ENCODE peak calls at places on chromosome 5, in six cellular contexts. L is HCT116, Y is HEK293T, X is HepG2, M is WTC11, D is H1. P is an unnamed sample.

GRCh38 chr5:10243660-10244240 is 5.9 kb downstream of the ATPSCKMT start:
- DNase-seq in L (no peak), Y (no peak), X (no peak), M (no peak), D (no peak), P (no peak)

GRCh38 chr5:15585826-15586591 is 86.0 kb downstream of the FBXL7 start:
- DNase-seq in L (no peak), Y (no peak), X (no peak), M (no peak), D (no peak), P (no peak)

GRCh38 chr5:144292029-144292428 is 121.4 kb downstream of the KCTD16 start:
- DNase-seq in L (no peak), Y (no peak), X (no peak), M (no peak), D (no peak), P (no peak)

GRCh38 chr5:134139891-134140469 is 25.5 kb downstream of the TCF7 start:
- DNase-seq in L (no peak), Y (no peak), X (no peak), M (no peak), D (no peak), P (no peak)

GRCh38 chr5:108562205-108562454 is 180.2 kb upstream of the FBXL17 start:
- DNase-seq in L (no peak), Y (no peak), X (no peak), M (no peak), D (no peak), P (no peak)

GRCh38 chr5:51381801-51382507 is 1.3 kb upstream of the ISL1 start:
- DNase-seq in L (no peak), Y (no peak), X (no peak), M (peak; percentile 26), D (no peak), P (no peak)

GRCh38 chr5:126499742-126500396 is 76.7 kb downstream of the GRAMD2B start:
- DNase-seq in L (peak; percentile 24), Y (peak; percentile 39), X (peak; percentile 10), M (no peak), D (peak; percentile 9), P (peak; percentile 66)

GRCh38 chr5:176341325-176342198 is 20.0 kb downstream of the KIAA1191 start:
- DNase-seq in L (no peak), Y (no peak), X (peak; percentile 41), M (no peak), D (no peak), P (peak; percentile 60)

GRCh38 chr5:142507528-142507927 is 178.4 kb downstream of the FGF1 start:
- DNase-seq in L (no peak), Y (no peak), X (peak; percentile 39), M (no peak), D (no peak), P (peak; percentile 24)

GRCh38 chr5:58382131-58382534 is 77.8 kb downstream of the PLK2 start:
- DNase-seq in L (no peak), Y (no peak), X (no peak), M (no peak), D (no peak), P (no peak)

GRCh38 chr5:144135113-144135762 is 35.2 kb downstream of the YIPF5 start:
- DNase-seq in L (no peak), Y (no peak), X (no peak), M (no peak), D (no peak), P (no peak)

GRCh38 chr5:169956756-169957155 is 23.5 kb downstream of the INSYN2B start:
- DNase-seq in L (no peak), Y (no peak), X (peak; percentile 3), M (no peak), D (no peak), P (no peak)

GRCh38 chr5:149141957-149142851 is 911 bp downstream of the ABLIM3 start:
- DNase-seq in L (no peak), Y (no peak), X (no peak), M (no peak), D (no peak), P (no peak)

GRCh38 chr5:132094393-132095076 is 20.9 kb downstream of the CSF2 start:
- DNase-seq in L (no peak), Y (no peak), X (peak; percentile 25), M (no peak), D (no peak), P (no peak)

GRCh38 chr5:80072103-80073073 is 37.2 kb downstream of the THBS4 start:
- DNase-seq in L (no peak), Y (no peak), X (no peak), M (no peak), D (no peak), P (no peak)

GRCh38 chr5:68287976-68288755 is 72.6 kb downstream of the PIK3R1 start:
- DNase-seq in L (no peak), Y (peak; percentile 55), X (peak; percentile 88), M (peak; percentile 65), D (no peak), P (peak; percentile 22)

GRCh38 chr5:163504091-163504931 is 1.1 kb upstream of the MAT2B start:
- DNase-seq in L (no peak), Y (peak; percentile 9), X (peak; percentile 27), M (no peak), D (no peak), P (peak; percentile 56)

GRCh38 chr5:143593723-143594122 is 190.2 kb upstream of the NR3C1 start:
- DNase-seq in L (no peak), Y (no peak), X (no peak), M (no peak), D (no peak), P (no peak)

GRCh38 chr5:118675247-118675646 is 313.1 kb downstream of the DTWD2 start:
- DNase-seq in L (no peak), Y (no peak), X (no peak), M (no peak), D (no peak), P (no peak)

GRCh38 chr5:156815988-156816599 is 34.0 kb upstream of the PPP1R2B start:
- DNase-seq in L (no peak), Y (peak; percentile 29), X (peak; percentile 14), M (peak; percentile 43), D (no peak), P (no peak)

GRCh38 chr5:85605381-85605780 is 1012.4 kb upstream of the COX7C start:
- DNase-seq in L (no peak), Y (no peak), X (no peak), M (no peak), D (no peak), P (no peak)

GRCh38 chr5:10527281-10527950 is 36.5 kb upstream of the ANKRD33B start:
- DNase-seq in L (no peak), Y (no peak), X (no peak), M (no peak), D (no peak), P (no peak)

GRCh38 chr5:172266071-172266675 is 17.4 kb downstream of the UBTD2 start:
- DNase-seq in L (no peak), Y (no peak), X (no peak), M (no peak), D (no peak), P (no peak)

GRCh38 chr5:40681351-40682311 is 1.9 kb downstream of the PTGER4 start:
- DNase-seq in L (no peak), Y (no peak), X (no peak), M (peak; percentile 45), D (no peak), P (no peak)
- TF ChIP-seq SP1 in L (no peak), Y (no peak), X (no peak), M (no peak), D (no peak), P (no peak)

GRCh38 chr5:159456261-159456660 is 126.0 kb upstream of the IL12B start:
- DNase-seq in L (no peak), Y (no peak), X (no peak), M (no peak), D (no peak), P (no peak)

GRCh38 chr5:159459132-159459627 is 128.9 kb upstream of the IL12B start:
- DNase-seq in L (no peak), Y (no peak), X (no peak), M (no peak), D (no peak), P (no peak)

GRCh38 chr5:159459951-159460538 is 129.8 kb upstream of the IL12B start:
- DNase-seq in L (no peak), Y (no peak), X (no peak), M (no peak), D (no peak), P (no peak)

GRCh38 chr5:159458217-159458711 is 128.0 kb upstream of the IL12B start:
- DNase-seq in L (no peak), Y (no peak), X (no peak), M (no peak), D (no peak), P (no peak)

GRCh38 chr5:159456722-159457462 is 126.6 kb upstream of the IL12B start:
- DNase-seq in L (peak; percentile 13), Y (no peak), X (no peak), M (no peak), D (no peak), P (no peak)
- TF ChIP-seq SP1 in L (peak; percentile 44), Y (no peak), X (no peak), M (no peak), D (no peak), P (no peak)

DNA sequence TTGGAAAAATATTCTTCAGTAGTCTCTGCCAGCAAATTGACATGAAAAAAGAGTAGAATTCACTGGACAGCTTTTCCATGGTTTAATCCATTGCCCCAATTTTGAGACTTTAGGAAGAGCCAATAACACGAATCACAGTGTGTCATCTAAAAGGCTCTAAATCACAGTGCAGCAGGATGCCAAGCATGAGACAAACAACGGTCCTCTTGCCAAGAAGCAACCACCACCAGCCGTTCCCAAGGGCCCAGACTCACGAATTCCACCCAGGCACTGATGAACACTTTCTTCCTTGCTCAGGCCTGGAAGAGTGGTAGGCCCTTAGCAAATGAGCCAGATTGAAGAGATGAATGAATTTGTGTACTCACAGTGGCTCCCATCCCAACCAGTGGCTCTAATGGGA is 18.4 kb upstream of the IRX4 start:
- DNase-seq in L (no peak), Y (no peak), X (no peak), M (no peak), D (no peak), P (no peak)
- TF ChIP-seq SP1 in L (no peak), Y (no peak), X (no peak), M (no peak), D (no peak), P (no peak)

GRCh38 chr5:115843444-115844130 is 1.9 kb downstream of the AP3S1 start:
- DNase-seq in L (no peak), Y (no peak), X (no peak), M (no peak), D (no peak), P (no peak)

GRCh38 chr5:115842952-115843351 is 1.2 kb downstream of the AP3S1 start:
- DNase-seq in L (no peak), Y (no peak), X (no peak), M (no peak), D (no peak), P (no peak)

GRCh38 chr5:115842089-115842881 is 550 bp downstream of the AP3S1 start:
- DNase-seq in L (peak; percentile 51), Y (peak; percentile 48), X (peak; percentile 65), M (no peak), D (no peak), P (no peak)

GRCh38 chr5:115841382-115842088 is at the start of the genes AP3S1 and ATG12:
- DNase-seq in L (peak; percentile 91), Y (peak; percentile 81), X (peak; percentile 88), M (peak; percentile 85), D (peak; percentile 67), P (peak; percentile 90)

DNA sequence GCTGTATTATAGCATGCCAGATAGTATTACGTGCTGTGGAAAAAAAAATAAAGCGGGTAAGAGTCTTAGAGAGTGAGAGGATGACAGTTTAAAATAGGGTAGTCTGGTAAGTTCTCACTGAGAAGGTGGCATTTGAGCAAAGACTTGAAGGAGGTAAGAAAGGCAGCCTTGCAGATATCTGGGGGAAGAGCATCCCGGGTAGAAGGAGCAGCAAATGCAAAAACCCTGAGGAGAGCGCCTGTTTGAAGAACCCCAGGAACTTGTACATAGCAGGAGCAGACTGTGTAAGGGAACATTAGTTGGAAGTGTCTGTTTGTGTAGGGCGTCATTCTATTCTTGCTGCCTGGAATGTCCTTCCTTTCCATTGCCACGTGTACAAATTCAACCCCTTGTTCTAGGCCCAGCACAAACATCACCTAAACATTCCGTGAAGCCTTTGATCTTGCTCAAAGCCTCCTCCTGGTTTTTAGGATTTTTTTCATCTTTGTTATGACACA is 2.6 kb downstream of the AP3S1 start:
- DNase-seq in L (no peak), Y (no peak), X (peak; percentile 86), M (no peak), D (no peak), P (no peak)
- TF ChIP-seq SP1 in L (no peak), Y (no peak), X (no peak), M (no peak), D (no peak), P (no peak)

P was measured in K562.